ENCODE peak calls at places on chromosomes 1 and 21, in seven cellular contexts. One of them, this sample, is unnamed.
A peak's percentile ranks its signal among the peaks of the same experiment; 100 is the strongest.

GRCh38 chr21:37531402-37532042 is 164.9 kb downstream of the DYRK1A start:
- DNase-seq in foreskin fibroblast: no peak
- DNase-seq in AG04449: no peak
- DNase-seq in keratinocyte: no peak
- DNase-seq in HFF-Myc: no peak
- DNase-seq in esophagus squamous epithelium: no peak
- DNase-seq in upper lobe of right lung: peak; percentile 76
- DNase-seq in this sample: no peak

GRCh38 chr1:186152227-186152944 is 222.7 kb downstream of the TPR start:
- DNase-seq in foreskin fibroblast: peak; percentile 85
- DNase-seq in AG04449: peak; percentile 45
- DNase-seq in keratinocyte: peak; percentile 76
- DNase-seq in HFF-Myc: peak; percentile 66
- DNase-seq in esophagus squamous epithelium: no peak
- DNase-seq in upper lobe of right lung: no peak
- DNase-seq in this sample: peak; percentile 63

GRCh38 chr21:34336756-34337391 is 26.9 kb upstream of the KCNE2 start:
- DNase-seq in foreskin fibroblast: peak; percentile 80
- DNase-seq in AG04449: peak; percentile 14
- DNase-seq in keratinocyte: no peak
- DNase-seq in HFF-Myc: no peak
- DNase-seq in esophagus squamous epithelium: no peak
- DNase-seq in upper lobe of right lung: no peak
- DNase-seq in this sample: no peak

GRCh38 chr1:98981917-98982513 is 22.6 kb downstream of the PLPPR5 start:
- DNase-seq in foreskin fibroblast: peak; percentile 73
- DNase-seq in AG04449: no peak
- DNase-seq in keratinocyte: no peak
- DNase-seq in HFF-Myc: peak; percentile 12
- DNase-seq in esophagus squamous epithelium: no peak
- DNase-seq in upper lobe of right lung: no peak
- DNase-seq in this sample: no peak

GRCh38 chr1:222224576-222224975 is 323.3 kb downstream of the HHIPL2 start:
- DNase-seq in foreskin fibroblast: peak; percentile 53
- DNase-seq in AG04449: no peak
- DNase-seq in keratinocyte: no peak
- DNase-seq in HFF-Myc: no peak
- DNase-seq in esophagus squamous epithelium: no peak
- DNase-seq in upper lobe of right lung: no peak
- DNase-seq in this sample: no peak

GRCh38 chr1:235567812-235568444 is 63.7 kb upstream of the B3GALNT2 start:
- DNase-seq in foreskin fibroblast: no peak
- DNase-seq in AG04449: no peak
- DNase-seq in keratinocyte: no peak
- DNase-seq in HFF-Myc: no peak
- DNase-seq in esophagus squamous epithelium: no peak
- DNase-seq in upper lobe of right lung: no peak
- DNase-seq in this sample: no peak

GRCh38 chr1:27153549-27153886 is 1.4 kb downstream of the SLC9A1 start:
- DNase-seq in foreskin fibroblast: peak; percentile 39
- DNase-seq in AG04449: no peak
- DNase-seq in keratinocyte: no peak
- DNase-seq in HFF-Myc: no peak
- DNase-seq in esophagus squamous epithelium: no peak
- DNase-seq in upper lobe of right lung: no peak
- DNase-seq in this sample: no peak

GRCh38 chr1:211525101-211525676 is 33.2 kb upstream of the RD3 start:
- DNase-seq in foreskin fibroblast: no peak
- DNase-seq in AG04449: no peak
- DNase-seq in keratinocyte: no peak
- DNase-seq in HFF-Myc: no peak
- DNase-seq in esophagus squamous epithelium: no peak
- DNase-seq in upper lobe of right lung: no peak
- DNase-seq in this sample: no peak

DNA sequence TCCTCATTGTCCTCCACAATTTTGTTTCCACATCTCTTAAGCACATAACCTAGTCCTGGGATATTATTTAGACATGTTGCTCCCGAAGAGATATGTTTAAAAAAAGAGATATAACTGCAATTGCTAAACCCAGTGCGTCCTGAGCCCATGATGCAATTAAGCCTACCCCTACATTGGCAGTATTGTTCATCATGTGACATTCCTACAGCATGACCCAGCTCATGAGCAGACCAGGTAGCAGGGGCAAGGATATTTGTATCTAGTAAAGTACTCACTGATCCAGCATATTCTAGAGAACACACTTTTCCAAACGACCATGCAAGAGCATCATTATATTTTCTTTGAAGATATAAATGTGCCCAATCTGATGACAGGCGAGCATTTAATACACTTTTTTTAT is 1.2 kb downstream of the ADAM30 start:
- DNase-seq in foreskin fibroblast: no peak
- DNase-seq in AG04449: no peak
- DNase-seq in keratinocyte: no peak
- DNase-seq in HFF-Myc: no peak
- DNase-seq in esophagus squamous epithelium: no peak
- DNase-seq in upper lobe of right lung: no peak
- DNase-seq in this sample: no peak
- TF ChIP-seq CTCF in foreskin fibroblast: no peak
- TF ChIP-seq CTCF in AG04449: no peak
- TF ChIP-seq CTCF in keratinocyte: no peak
- TF ChIP-seq CTCF in HFF-Myc: no peak
- TF ChIP-seq CTCF in esophagus squamous epithelium: no peak
- TF ChIP-seq CTCF in upper lobe of right lung: no peak
- TF ChIP-seq CTCF in this sample: no peak

GRCh38 chr1:42164551-42165420 is at the start of gene GUCA2A:
- DNase-seq in foreskin fibroblast: no peak
- DNase-seq in AG04449: no peak
- DNase-seq in keratinocyte: no peak
- DNase-seq in HFF-Myc: no peak
- DNase-seq in esophagus squamous epithelium: no peak
- DNase-seq in upper lobe of right lung: peak; percentile 64
- DNase-seq in this sample: no peak
- H3K4me3 ChIP-seq in foreskin fibroblast: no peak within 1 kb of the TSS
- H3K4me3 ChIP-seq in AG04449: no peak within 1 kb of the TSS
- H3K4me3 ChIP-seq in keratinocyte: no peak within 1 kb of the TSS
- H3K4me3 ChIP-seq in HFF-Myc: no peak within 1 kb of the TSS
- H3K4me3 ChIP-seq in esophagus squamous epithelium: no peak within 1 kb of the TSS
- H3K4me3 ChIP-seq in upper lobe of right lung: no peak within 1 kb of the TSS
- H3K4me3 ChIP-seq in this sample: no peak within 1 kb of the TSS

GRCh38 chr21:24514081-24514733 is 1093.1 kb downstream of the MRPL39 start:
- DNase-seq in foreskin fibroblast: no peak
- DNase-seq in AG04449: no peak
- DNase-seq in keratinocyte: no peak
- DNase-seq in HFF-Myc: no peak
- DNase-seq in esophagus squamous epithelium: no peak
- DNase-seq in upper lobe of right lung: no peak
- DNase-seq in this sample: no peak
- TF ChIP-seq CTCF in foreskin fibroblast: no peak
- TF ChIP-seq CTCF in AG04449: peak; percentile 5
- TF ChIP-seq CTCF in keratinocyte: no peak
- TF ChIP-seq CTCF in HFF-Myc: no peak
- TF ChIP-seq CTCF in esophagus squamous epithelium: no peak
- TF ChIP-seq CTCF in upper lobe of right lung: peak; percentile 54
- TF ChIP-seq CTCF in this sample: no peak

GRCh38 chr1:2314297-2314802 is 77.0 kb downstream of the MORN1 start:
- DNase-seq in foreskin fibroblast: peak; percentile 86
- DNase-seq in AG04449: no peak
- DNase-seq in keratinocyte: peak; percentile 15
- DNase-seq in HFF-Myc: no peak
- DNase-seq in esophagus squamous epithelium: no peak
- DNase-seq in upper lobe of right lung: peak; percentile 88
- DNase-seq in this sample: no peak
- H3K4me3 ChIP-seq in foreskin fibroblast: peak overlapping the region; percentile 44
- H3K4me3 ChIP-seq in AG04449: peak overlapping the region; percentile 54
- H3K4me3 ChIP-seq in keratinocyte: peak overlapping the region; percentile 46
- H3K4me3 ChIP-seq in HFF-Myc: peak overlapping the region; percentile 33
- H3K4me3 ChIP-seq in esophagus squamous epithelium: peak overlapping the region; percentile 76
- H3K4me3 ChIP-seq in upper lobe of right lung: peak overlapping the region; percentile 63
- H3K4me3 ChIP-seq in this sample: peak overlapping the region; percentile 41

GRCh38 chr1:93680121-93681094 is 1.2 kb downstream of the BCAR3 start:
- DNase-seq in foreskin fibroblast: peak; percentile 94
- DNase-seq in AG04449: no peak
- DNase-seq in keratinocyte: no peak
- DNase-seq in HFF-Myc: peak; percentile 68
- DNase-seq in esophagus squamous epithelium: peak; percentile 19
- DNase-seq in upper lobe of right lung: peak; percentile 89
- DNase-seq in this sample: peak; percentile 68
- TF ChIP-seq CTCF in foreskin fibroblast: peak; percentile 64
- TF ChIP-seq CTCF in AG04449: peak; percentile 83
- TF ChIP-seq CTCF in keratinocyte: peak; percentile 80
- TF ChIP-seq CTCF in HFF-Myc: peak; percentile 44
- TF ChIP-seq CTCF in esophagus squamous epithelium: peak; percentile 74
- TF ChIP-seq CTCF in upper lobe of right lung: peak; percentile 58
- TF ChIP-seq CTCF in this sample: peak; percentile 64